ENCODE peak calls at places on chromosomes 4 and X, in six cellular contexts. R is body of pancreas, J is lower leg skin, F is testis, D is breast epithelium, I is ovary. N is an unnamed sample.

GRCh38 chr4:7988437-7988836 is 48.8 kb upstream of the AFAP1 start:
- DNase-seq in R (no peak), F (no peak), D (no peak), I (no peak), J (no peak), N (no peak)

GRCh38 chr4:7375427-7375826 is 59.3 kb downstream of the PSAPL1 start:
- DNase-seq in F (no peak), D (no peak), R (no peak), J (no peak), I (no peak), N (no peak)

GRCh38 chr4:56272003-56272402 is 115.3 kb downstream of the AASDH start:
- DNase-seq in D (no peak), F (no peak), I (no peak), J (no peak), R (no peak), N (no peak)

GRCh38 chrX:131045786-131046185 is 12.4 kb upstream of the ARHGAP36 start:
- DNase-seq in J (no peak), D (no peak), F (no peak), R (no peak), I (no peak), N (no peak)

GRCh38 chr4:11685481-11685880 is 256.8 kb upstream of the HS3ST1 start:
- DNase-seq in I (no peak), D (no peak), F (no peak), R (no peak), J (no peak), N (no peak)

GRCh38 chrX:84873176-84873575 is 130.5 kb upstream of the APOOL start:
- DNase-seq in D (no peak), J (no peak), R (no peak), I (no peak), F (no peak), N (no peak)

GRCh38 chr4:68599150-68599549 is 23.0 kb upstream of the UGT2B17 start:
- DNase-seq in F (no peak), J (no peak), I (no peak), D (no peak), R (no peak), N (no peak)

GRCh38 chr4:168021666-168022065 is 70.7 kb upstream of the ANXA10 start:
- DNase-seq in R (no peak), D (no peak), I (no peak), F (no peak), J (no peak), N (no peak)

GRCh38 chr4:26404597-26405323 is 83.9 kb downstream of the RBPJ start:
- DNase-seq in I (no peak), J (no peak), F (no peak), R (no peak), D (no peak), N (no peak)

DNA sequence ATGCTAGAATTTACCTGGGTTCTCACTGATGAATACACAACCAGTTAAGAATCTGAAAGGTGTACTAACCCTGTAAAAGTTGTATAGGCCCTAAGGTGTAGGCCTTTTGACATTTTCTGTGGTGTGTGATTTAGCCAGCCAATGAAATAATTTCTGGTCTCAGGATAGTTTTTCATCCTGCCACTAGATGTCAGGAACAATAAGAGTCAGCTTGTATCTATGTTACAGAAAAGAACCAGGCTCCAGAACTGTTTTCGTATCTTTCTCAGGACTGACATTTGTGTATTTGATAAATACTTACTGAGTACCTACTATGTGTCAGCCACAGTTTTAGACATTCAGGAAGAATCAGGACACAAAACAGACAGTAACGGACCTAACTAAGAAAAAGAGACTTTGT is 673.6 kb upstream of the TENM3 start:
- DNase-seq in J (no peak), I (no peak), D (no peak), R (no peak), F (no peak), N (no peak)
- TF ChIP-seq POLR2A in J (no peak), I (no peak), D (no peak), R (no peak), F (no peak), N (no peak)

GRCh38 chr4:78056265-78057129 is 626 bp upstream of the FRAS1 start:
- DNase-seq in J (peak), R (peak), D (peak), F (peak), I (peak), N (no peak)
- TF ChIP-seq POLR2A in J (no peak), R (peak), D (no peak), F (no peak), I (no peak), N (peak)

GRCh38 chrX:68832101-68832416 is 3.2 kb downstream of the EFNB1 start:
- DNase-seq in D (no peak), J (peak), F (peak), R (peak), I (peak), N (no peak)
- TF ChIP-seq POLR2A in D (no peak), J (no peak), F (no peak), R (no peak), I (no peak), N (no peak)

DNA sequence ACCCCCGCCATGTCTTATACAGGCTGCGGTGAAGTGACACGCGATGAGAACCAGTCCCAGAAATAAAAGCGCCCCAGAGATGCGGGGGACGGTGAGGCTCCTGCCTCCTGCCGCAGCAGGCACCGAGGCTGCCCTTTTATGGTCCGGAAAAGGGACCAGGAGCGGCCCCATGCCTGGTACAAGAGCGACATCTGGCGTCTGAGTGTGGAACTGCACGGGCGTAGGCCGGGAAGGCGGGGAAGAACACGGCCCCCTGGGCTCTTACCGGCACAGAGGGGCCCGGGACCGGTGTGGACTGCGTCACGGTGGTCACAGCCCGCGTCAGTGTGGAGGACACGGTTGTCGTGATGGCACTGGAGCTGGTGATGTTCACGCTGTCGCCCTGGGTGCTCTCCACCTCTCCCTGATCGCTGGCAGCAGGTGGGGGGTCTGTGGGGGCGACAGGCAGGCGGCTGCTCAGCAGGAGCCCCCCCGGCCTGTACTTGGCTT is 8.9 kb upstream of the RENBP start:
- DNase-seq in I (peak), R (peak), D (peak), F (peak), J (peak), N (no peak)
- TF ChIP-seq POLR2A in I (no peak), R (no peak), D (no peak), F (no peak), J (no peak), N (no peak)